ENCODE peak calls at places on chromosomes 7 and 10, in four cellular contexts. O, X, Z and T are unnamed samples.

GRCh38 chr7:121057878-121058277 is 69.4 kb downstream of the CPED1 start:
- DNase-seq in Z (no peak), X (no peak), O (no peak), T (no peak)

GRCh38 chr10:71135276-71135675 is 77.1 kb upstream of the UNC5B start:
- DNase-seq in Z (no peak), X (no peak), O (no peak), T (no peak)

GRCh38 chr7:48299580-48300169 is 128.4 kb downstream of the ABCA13 start:
- DNase-seq in Z (peak), X (peak), O (peak), T (no peak)

GRCh38 chr7:20191044-20191867 is 25.9 kb downstream of the MACC1 start:
- DNase-seq in X (no peak), Z (no peak), O (no peak), T (no peak)

GRCh38 chr7:28955723-28956607 is 2.2 kb downstream of the TRIL start:
- DNase-seq in O (no peak), Z (peak), X (peak), T (no peak)

GRCh38 chr7:21365866-21366624 is 61.8 kb upstream of the SP4 start:
- DNase-seq in O (no peak), X (peak), Z (no peak), T (no peak)

GRCh38 chr7:54783952-54784351 is 24.9 kb upstream of the SEC61G start:
- DNase-seq in O (no peak), Z (no peak), X (no peak), T (no peak)

GRCh38 chr7:26278769-26279168 is 12.9 kb upstream of the SNX10 start:
- DNase-seq in Z (no peak), O (no peak), X (peak), T (no peak)

GRCh38 chr10:124125305-124126116 is 32.1 kb upstream of the CHST15 start:
- DNase-seq in Z (peak), O (no peak), X (no peak), T (no peak)

GRCh38 chr10:23037561-23037960 is 57.8 kb upstream of the MSRB2 start:
- DNase-seq in O (no peak), Z (no peak), X (no peak), T (no peak)

GRCh38 chr7:32489788-32490126 is 423 bp downstream of the LSM5 start:
- DNase-seq in Z (no peak), X (no peak), O (no peak), T (no peak)

GRCh38 chr7:45524373-45524913 is 49.7 kb upstream of the ADCY1 start:
- DNase-seq in X (no peak), O (no peak), Z (no peak), T (no peak)

GRCh38 chr10:61452655-61453641 is at the start of gene TMEM26:
- DNase-seq in X (no peak), O (no peak), Z (peak), T (no peak)

GRCh38 chr7:97004931-97005763 is at the start of gene DLX6:
- DNase-seq in X (peak), Z (peak), O (no peak), T (no peak)

GRCh38 chr10:71553371-71553900 is 156.7 kb downstream of the CDH23 start:
- DNase-seq in X (no peak), O (no peak), Z (peak), T (no peak)

GRCh38 chr7:7330997-7331396 is 148.7 kb downstream of the C1GALT1 start:
- DNase-seq in X (no peak), O (no peak), Z (peak), T (no peak)

GRCh38 chr7:104328970-104329825 is 795 bp downstream of the LHFPL3 start:
- DNase-seq in Z (peak), X (no peak), O (no peak), T (no peak)

GRCh38 chr10:130758529-130758928 is 553.0 kb downstream of the TCERG1L start:
- DNase-seq in Z (no peak), O (no peak), X (no peak), T (no peak)

GRCh38 chr10:35502697-35503096 is 102.4 kb upstream of the GJD4 start:
- DNase-seq in Z (no peak), X (no peak), O (no peak), T (no peak)

GRCh38 chr10:29735628-29736324 is 101.0 kb upstream of the SVIL start:
- DNase-seq in X (peak), Z (peak), O (no peak), T (peak)

GRCh38 chr10:57785546-57785945 is 482.1 kb downstream of the IPMK start:
- DNase-seq in X (peak), Z (no peak), O (no peak), T (no peak)

GRCh38 chr7:116347151-116347832 is 137.0 kb downstream of the TES start:
- DNase-seq in O (no peak), Z (no peak), X (no peak), T (no peak)

GRCh38 chr7:130222-130572 is 62.2 kb upstream of the FAM20C start:
- DNase-seq in Z (no peak), X (no peak), O (no peak), T (no peak)

GRCh38 chr7:102287465-102288146 is 938 bp downstream of the SH2B2 start:
- DNase-seq in O (no peak), X (no peak), Z (peak), T (no peak)

GRCh38 chr7:34430456-34430855 is 227.6 kb upstream of the NPSR1 start:
- DNase-seq in O (no peak), X (peak), Z (peak), T (no peak)

GRCh38 chr7:54339074-54339473 is 203.1 kb upstream of the VSTM2A start:
- DNase-seq in Z (no peak), X (no peak), O (no peak), T (no peak)

GRCh38 chr7:18126274-18126673 is 98.6 kb upstream of the PRPS1L1 start:
- DNase-seq in X (no peak), Z (no peak), O (no peak), T (no peak)

GRCh38 chr10:58266003-58266825 is 1.5 kb downstream of the IPMK start:
- DNase-seq in Z (no peak), X (no peak), O (no peak), T (no peak)

GRCh38 chr10:125149278-125150047 is 10.9 kb downstream of the CTBP2 start:
- DNase-seq in O (no peak), Z (peak), X (peak), T (peak)

GRCh38 chr10:110216240-110216639 is 8.8 kb downstream of the MXI1 start:
- DNase-seq in Z (no peak), O (no peak), X (no peak), T (no peak)

GRCh38 chr10:80272793-80273522 is 16.5 kb downstream of the MAT1A start:
- DNase-seq in O (no peak), X (no peak), Z (no peak), T (no peak)

GRCh38 chr7:27689045-27689877 is 26.6 kb upstream of the HIBADH start:
- DNase-seq in O (no peak), Z (peak), X (peak), T (no peak)
- TF ChIP-seq CTCF in O (peak), Z (peak), X (peak), T (no peak)

DNA sequence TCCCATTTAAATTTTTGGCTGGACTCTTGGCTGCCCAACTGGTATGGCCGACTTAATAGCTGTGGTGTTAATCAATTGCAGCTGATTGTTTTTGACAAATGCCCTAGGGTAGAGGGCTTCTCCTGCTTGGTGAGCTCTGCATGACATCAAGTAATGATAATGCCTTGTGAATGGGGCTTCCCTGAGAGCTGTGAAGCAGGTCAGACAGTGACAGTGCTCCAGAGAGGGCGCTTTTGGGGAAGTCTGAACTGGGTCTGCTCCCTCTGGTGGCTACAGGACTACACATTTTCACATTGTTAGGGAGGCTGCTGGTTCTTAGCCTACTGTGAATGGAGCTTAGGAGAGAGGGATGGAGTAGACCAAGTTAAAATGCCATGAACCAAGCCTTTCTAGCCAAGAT is 98.8 kb downstream of the SDK1 start:
- DNase-seq in O (no peak), X (peak), Z (peak), T (no peak)
- TF ChIP-seq CTCF in O (peak), X (peak), Z (peak), T (no peak)

GRCh38 chr10:59805043-59805442 is 51.8 kb upstream of the MRLN start:
- DNase-seq in O (no peak), X (peak), Z (peak), T (no peak)
- TF ChIP-seq CTCF in O (peak), X (peak), Z (peak), T (no peak)

GRCh38 chr10:20110435-20111119 is 294.3 kb downstream of the PLXDC2 start:
- DNase-seq in Z (no peak), O (no peak), X (no peak), T (no peak)
- TF ChIP-seq CTCF in Z (no peak), O (no peak), X (no peak), T (no peak)

GRCh38 chr10:42755591-42756093 is 27.0 kb upstream of the BMS1 start:
- DNase-seq in Z (no peak), X (no peak), O (no peak), T (no peak)
- TF ChIP-seq CTCF in Z (no peak), X (no peak), O (no peak), T (no peak)

GRCh38 chr10:102243304-102243703 is 2.0 kb upstream of the PITX3 start:
- DNase-seq in Z (no peak), O (no peak), X (no peak), T (no peak)

GRCh38 chr10:102240467-102241036 is 760 bp downstream of the PITX3 start:
- DNase-seq in X (no peak), Z (peak), O (no peak), T (no peak)

GRCh38 chr10:102241037-102241443 is 272 bp downstream of the PITX3 start:
- DNase-seq in Z (no peak), O (no peak), X (no peak), T (no peak)

GRCh38 chr10:102242118-102242485 is 790 bp upstream of the PITX3 start:
- DNase-seq in Z (peak), O (no peak), X (no peak), T (no peak)

DNA sequence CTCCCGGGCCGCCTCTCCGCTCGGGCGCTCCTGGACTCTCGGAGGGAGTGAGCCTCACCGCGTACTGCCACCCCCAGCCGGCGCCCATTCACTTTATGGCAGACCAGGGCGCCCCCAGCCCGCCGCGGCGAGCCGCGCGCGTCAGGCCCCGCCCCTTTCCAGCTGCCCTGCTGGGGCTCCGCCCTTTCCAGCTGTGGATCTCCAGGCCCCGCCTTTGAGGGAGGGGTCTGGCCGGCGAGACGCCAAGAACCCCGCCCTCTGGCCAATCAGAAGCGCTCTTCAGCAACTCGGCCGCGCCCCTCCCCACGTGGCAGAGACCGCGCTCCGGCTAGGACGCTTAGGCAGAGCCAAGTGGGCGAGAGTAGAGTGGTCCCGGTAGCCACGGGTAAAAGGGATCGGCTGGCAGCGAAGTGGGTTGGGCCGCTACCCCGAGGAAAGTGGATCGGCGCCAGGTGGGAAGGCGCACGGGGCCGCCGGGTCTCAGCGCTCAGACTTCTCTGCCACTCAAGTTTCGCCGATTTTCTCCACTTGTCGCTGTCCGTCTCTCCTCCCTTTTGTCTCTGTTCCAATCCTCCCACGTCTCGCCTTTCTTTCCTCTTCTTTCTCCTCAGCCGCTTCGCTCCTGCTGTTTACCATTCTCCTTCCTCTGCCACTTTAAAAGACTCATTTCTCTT is at the start of gene PITX3:
- DNase-seq in O (no peak), Z (peak), X (peak), T (peak)
- TF ChIP-seq CTCF in O (no peak), Z (peak), X (no peak), T (no peak)

GRCh38 chr7:83646027-83646426 is 2.9 kb downstream of the SEMA3E start:
- DNase-seq in X (no peak), Z (no peak), O (no peak), T (no peak)

GRCh38 chr7:83643754-83644153 is 5.2 kb downstream of the SEMA3E start:
- DNase-seq in O (no peak), Z (no peak), X (peak), T (no peak)

GRCh38 chr7:83652481-83652880 is 3.5 kb upstream of the SEMA3E start:
- DNase-seq in O (no peak), Z (no peak), X (no peak), T (no peak)

GRCh38 chr7:83649701-83650100 is 762 bp upstream of the SEMA3E start:
- DNase-seq in X (no peak), O (no peak), Z (no peak), T (no peak)

GRCh38 chr7:83648464-83649241 is at the start of gene SEMA3E:
- DNase-seq in O (no peak), X (peak), Z (peak), T (no peak)
- TF ChIP-seq CTCF in O (no peak), X (no peak), Z (peak), T (no peak)

GRCh38 chr7:114217026-114217425 is 197.6 kb upstream of the FOXP2 start:
- DNase-seq in X (no peak), O (no peak), Z (peak), T (no peak)
- TF ChIP-seq CTCF in X (no peak), O (peak), Z (peak), T (no peak)